ENCODE peak calls at places on chromosomes 3 and 15, in seven cellular contexts. L is LoVo, I is RCC 7860, F is naive B cell, M is Right ventricle myocardium superior, O is foreskin fibroblast, R is amygdala. X is an unnamed sample.

GRCh38 chr15:37581866-37582532 is 352.4 kb upstream of the TMCO5A start:
- DNase-seq in L (no peak), O (no peak), M (no peak), F (no peak), I (no peak), R (no peak), X (no peak)

GRCh38 chr15:72994778-72995177 is 57.5 kb upstream of the NEO1 start:
- DNase-seq in I (no peak), R (peak), M (peak), O (no peak), F (no peak), L (no peak), X (no peak)

GRCh38 chr3:194675081-194675640 is 3.2 kb upstream of the LSG1 start:
- DNase-seq in M (no peak), L (no peak), I (no peak), R (no peak), O (no peak), F (no peak), X (no peak)

GRCh38 chr3:42056840-42057239 is 34.3 kb upstream of the TRAK1 start:
- DNase-seq in M (no peak), F (no peak), O (no peak), L (no peak), R (no peak), I (no peak), X (no peak)

GRCh38 chr3:35908366-35909232 is 269.3 kb downstream of the ARPP21 start:
- DNase-seq in F (peak), R (peak), L (peak), M (peak), O (peak), I (peak), X (no peak)

GRCh38 chr3:27391796-27392195 is 22.6 kb upstream of the NEK10 start:
- DNase-seq in F (no peak), M (no peak), I (no peak), L (no peak), O (no peak), R (no peak), X (no peak)

GRCh38 chr3:64765951-64766350 is 78.2 kb upstream of the ADAMTS9 start:
- DNase-seq in L (no peak), I (no peak), O (no peak), M (no peak), R (peak), F (no peak), X (no peak)

GRCh38 chr15:42141246-42141645 is 15.2 kb downstream of the PLA2G4F start:
- DNase-seq in O (no peak), L (no peak), M (no peak), F (no peak), R (no peak), I (no peak), X (no peak)

GRCh38 chr3:183484676-183485075 is 56.3 kb upstream of the MCF2L2 start:
- DNase-seq in I (no peak), M (no peak), F (no peak), L (no peak), O (no peak), R (no peak), X (no peak)

GRCh38 chr3:120177907-120178306 is 83.7 kb upstream of the GSK3B start:
- DNase-seq in R (no peak), L (no peak), F (no peak), M (no peak), O (peak), I (no peak), X (no peak)

GRCh38 chr3:70647094-70647493 is 334.7 kb upstream of the MDFIC2 start:
- DNase-seq in O (no peak), L (no peak), F (no peak), I (no peak), M (no peak), R (no peak), X (no peak)

GRCh38 chr3:170717410-170718402 is 131.8 kb upstream of the SLC7A14 start:
- DNase-seq in L (no peak), R (no peak), I (no peak), M (peak), O (peak), F (no peak), X (no peak)

GRCh38 chr3:169387751-169388696 is 275.5 kb downstream of the MECOM start:
- DNase-seq in I (no peak), R (no peak), F (no peak), L (peak), M (peak), O (peak), X (no peak)

GRCh38 chr3:134326760-134327593 is 47.3 kb downstream of the AMOTL2 start:
- DNase-seq in M (peak), L (peak), R (no peak), F (no peak), O (peak), I (peak), X (no peak)

GRCh38 chr15:67266870-67267269 is 12.3 kb downstream of the IQCH start:
- DNase-seq in I (no peak), R (no peak), O (no peak), M (no peak), F (no peak), L (no peak), X (no peak)

GRCh38 chr15:100373942-100374341 is 32.2 kb upstream of the ADAMTS17 start:
- DNase-seq in F (no peak), R (no peak), O (no peak), L (no peak), I (no peak), M (no peak), X (no peak)

GRCh38 chr3:72082121-72082715 is 297.3 kb upstream of the PROK2 start:
- DNase-seq in I (no peak), L (no peak), R (no peak), M (peak), F (peak), O (no peak), X (no peak)

GRCh38 chr3:66693461-66693912 is 192.7 kb upstream of the LRIG1 start:
- DNase-seq in M (no peak), I (no peak), L (no peak), R (peak), O (peak), F (no peak), X (no peak)

GRCh38 chr3:188049890-188050530 is 103.9 kb upstream of the LPP start:
- DNase-seq in R (no peak), I (no peak), M (no peak), L (no peak), F (no peak), O (no peak), X (peak)

GRCh38 chr15:27492021-27492621 is 521.1 kb downstream of the GABRG3 start:
- DNase-seq in F (no peak), L (no peak), O (peak), M (no peak), I (peak), R (peak), X (no peak)

GRCh38 chr3:155302476-155302875 is 9.0 kb upstream of the STRIT1 start:
- DNase-seq in M (no peak), I (peak), R (no peak), O (peak), L (no peak), F (no peak), X (no peak)

GRCh38 chr3:159740054-159740453 is 248.6 kb upstream of the IL12A start:
- DNase-seq in L (no peak), O (no peak), M (no peak), R (no peak), F (no peak), I (no peak), X (no peak)

GRCh38 chr15:89051875-89052274 is 36.4 kb upstream of the ABHD2 start:
- DNase-seq in M (no peak), R (no peak), F (no peak), L (no peak), I (no peak), O (peak), X (no peak)

GRCh38 chr3:190003730-190004129 is 117.0 kb downstream of the P3H2 start:
- DNase-seq in R (no peak), M (no peak), F (no peak), I (peak), L (peak), O (peak), X (no peak)

GRCh38 chr15:82168296-82168695 is 94.2 kb downstream of the EFL1 start:
- DNase-seq in M (no peak), O (peak), R (no peak), F (no peak), I (no peak), L (no peak), X (no peak)

GRCh38 chr3:184016820-184017671 is 638 bp downstream of the ABCC5 start:
- DNase-seq in I (peak), L (peak), F (no peak), O (peak), R (peak), M (peak), X (peak)

X was measured in CD4-positive, alpha-beta T cell.